ENCODE peak calls at places on chromosomes 6 and 20, in four cellular contexts. N is foreskin fibroblast, M is HEK293T, S is GM04504. T is an unnamed sample.

GRCh38 chr6:66048684-66049474 is 341.9 kb upstream of the EYS start:
- DNase-seq in N (no peak), M (no peak), S (no peak), T (no peak)

GRCh38 chr20:49433387-49433786 is 49.1 kb downstream of the KCNB1 start:
- DNase-seq in N (no peak), M (no peak), S (no peak), T (no peak)

GRCh38 chr6:134111062-134111677 is 58.7 kb upstream of the SLC2A12 start:
- DNase-seq in N (peak), M (peak), S (no peak), T (peak)

GRCh38 chr6:169328112-169328801 is 74.6 kb upstream of the THBS2 start:
- DNase-seq in N (peak), M (no peak), S (peak), T (no peak)

GRCh38 chr6:91081452-91082067 is 494.7 kb upstream of the MAP3K7 start:
- DNase-seq in N (peak), M (peak), S (peak), T (peak)

GRCh38 chr6:100132005-100132404 is 138.0 kb upstream of the MCHR2 start:
- DNase-seq in N (no peak), M (no peak), S (no peak), T (no peak)

GRCh38 chr6:137493218-137494038 is 766 bp downstream of the OLIG3 start:
- DNase-seq in N (no peak), M (no peak), S (no peak), T (no peak)

GRCh38 chr20:58549681-58550542 is 34.7 kb upstream of the APCDD1L start:
- DNase-seq in N (no peak), M (no peak), S (no peak), T (no peak)

GRCh38 chr6:170124150-170124549 is 166.7 kb downstream of the DLL1 start:
- DNase-seq in N (no peak), M (no peak), S (no peak), T (no peak)

GRCh38 chr6:127737009-127737486 is 160.1 kb downstream of the C6orf58 start:
- DNase-seq in N (peak), M (peak), S (peak), T (peak)

GRCh38 chr6:336159-337114 is 44.1 kb downstream of the DUSP22 start:
- DNase-seq in N (no peak), M (no peak), S (no peak), T (no peak)